ENCODE peak calls at places on chromosomes 11 and 22, in eight cellular contexts. K is mucosa of descending colon; E is SK-N-SH treated with all-trans-retinoic acid at 6 μM for 48 hours; T is CD8-positive, alpha-beta T cell; J is PC-3; A is activated CD8-positive, alpha-beta T cell treated with anti-CD3 and anti-CD28 coated beads for 36 hours; N is activated naive CD8-positive, alpha-beta T cell treated with anti-CD3 and anti-CD28 coated beads, Interleukin-2, amount 50 U/mL, for 24 hours; X is left colon. G is an unnamed sample.

GRCh38 chr22:47209077-47209514 is 446.6 kb downstream of the TBC1D22A start:
- ATAC-seq in K (peak; percentile 45), E (no peak), T (no peak), J (no peak), A (no peak), N (no peak), X (peak; percentile 21), G (no peak)

GRCh38 chr11:128399186-128399585 is 188.2 kb downstream of the ETS1 start:
- ATAC-seq in K (no peak), E (peak; percentile 59), T (no peak), J (peak; percentile 84), A (peak; percentile 71), N (peak; percentile 61), X (no peak), G (peak; percentile 67)

GRCh38 chr11:41660585-41660984 is 201.1 kb upstream of the LRRC4C start:
- ATAC-seq in K (no peak), E (no peak), T (no peak), J (no peak), A (no peak), N (no peak), X (no peak), G (no peak)

GRCh38 chr11:134741453-134742227 is 329.6 kb upstream of the B3GAT1 start:
- ATAC-seq in K (no peak), E (no peak), T (no peak), J (no peak), A (no peak), N (no peak), X (no peak), G (no peak)

GRCh38 chr11:75325713-75326438 is 25.6 kb downstream of the ARRB1 start:
- ATAC-seq in K (peak; percentile 43), E (peak; percentile 58), T (no peak), J (peak; percentile 92), A (peak; percentile 82), N (peak; percentile 87), X (no peak), G (peak; percentile 31)

GRCh38 chr11:115433376-115433775 is 70.8 kb downstream of the CADM1 start:
- ATAC-seq in K (no peak), E (no peak), T (no peak), J (no peak), A (no peak), N (no peak), X (no peak), G (no peak)

GRCh38 chr11:36069576-36070214 is 125.8 kb downstream of the LDLRAD3 start:
- ATAC-seq in K (no peak), E (no peak), T (no peak), J (no peak), A (no peak), N (no peak), X (no peak), G (no peak)

GRCh38 chr11:84763931-84764330 is 863.2 kb downstream of the DLG2 start:
- ATAC-seq in K (peak; percentile 56), E (no peak), T (no peak), J (no peak), A (no peak), N (no peak), X (peak; percentile 64), G (no peak)

GRCh38 chr11:114244995-114245394 is 51.2 kb upstream of the NNMT start:
- ATAC-seq in K (no peak), E (no peak), T (no peak), J (no peak), A (no peak), N (no peak), X (no peak), G (no peak)

GRCh38 chr11:115707180-115707905 is 203.1 kb upstream of the CADM1 start:
- ATAC-seq in K (peak; percentile 50), E (no peak), T (no peak), J (no peak), A (no peak), N (no peak), X (no peak), G (no peak)

GRCh38 chr11:43074810-43075209 is 237.0 kb upstream of the API5 start:
- ATAC-seq in K (peak; percentile 66), E (no peak), T (no peak), J (no peak), A (no peak), N (no peak), X (no peak), G (no peak)

GRCh38 chr11:75260396-75260795 is 19.8 kb downstream of the TPBGL start:
- ATAC-seq in K (no peak), E (no peak), T (no peak), J (no peak), A (no peak), N (no peak), X (peak; percentile 2), G (no peak)

GRCh38 chr11:120432056-120433018 is 79.2 kb upstream of the GRIK4 start:
- ATAC-seq in K (peak; percentile 84), E (peak; percentile 97), T (no peak), J (peak; percentile 94), A (peak; percentile 90), N (peak; percentile 98), X (peak; percentile 41), G (peak; percentile 87)

GRCh38 chr11:57761301-57762234 is at the start of gene CTNND1:
- ATAC-seq in K (peak; percentile 95), E (peak; percentile 96), T (no peak), J (peak; percentile 90), A (peak; percentile 79), N (no peak), X (peak; percentile 90), G (no peak)

GRCh38 chr11:68816917-68817419 is 24.7 kb downstream of the CPT1A start:
- ATAC-seq in K (no peak), E (no peak), T (no peak), J (no peak), A (peak; percentile 81), N (peak; percentile 41), X (no peak), G (no peak)

GRCh38 chr11:83836883-83837654 is 550.9 kb upstream of the CCDC90B start:
- ATAC-seq in K (peak; percentile 64), E (peak; percentile 99), T (no peak), J (peak; percentile 94), A (peak; percentile 61), N (peak; percentile 65), X (peak; percentile 60), G (peak; percentile 73)

GRCh38 chr22:35705141-35705540 is 12.5 kb upstream of the APOL5 start:
- ATAC-seq in K (no peak), E (peak; percentile 89), T (no peak), J (peak; percentile 93), A (no peak), N (no peak), X (no peak), G (no peak)

GRCh38 chr11:35802221-35802620 is 139.6 kb downstream of the TRIM44 start:
- ATAC-seq in K (no peak), E (no peak), T (no peak), J (no peak), A (no peak), N (no peak), X (no peak), G (no peak)

GRCh38 chr11:86869531-86869930 is 69.2 kb downstream of the PRSS23 start:
- ATAC-seq in K (no peak), E (peak; percentile 42), T (no peak), J (peak; percentile 27), A (no peak), N (no peak), X (no peak), G (no peak)

GRCh38 chr22:30945653-30946052 is 22.9 kb downstream of the MORC2 start:
- ATAC-seq in K (no peak), E (no peak), T (no peak), J (no peak), A (no peak), N (no peak), X (no peak), G (no peak)

GRCh38 chr22:49942565-49943404 is 17.8 kb upstream of the PIM3 start:
- ATAC-seq in K (no peak), E (no peak), T (no peak), J (no peak), A (peak; percentile 43), N (no peak), X (no peak), G (peak; percentile 34)

GRCh38 chr22:49892226-49892899 is 25.9 kb downstream of the ALG12 start:
- ATAC-seq in K (no peak), E (no peak), T (no peak), J (no peak), A (no peak), N (no peak), X (no peak), G (no peak)

GRCh38 chr11:118283756-118284350 is 19.8 kb upstream of the MPZL2 start:
- ATAC-seq in K (peak; percentile 4), E (no peak), T (no peak), J (no peak), A (peak; percentile 66), N (no peak), X (peak; percentile 4), G (no peak)

GRCh38 chr11:14322510-14322909 is 36.5 kb downstream of the RRAS2 start:
- ATAC-seq in K (no peak), E (no peak), T (no peak), J (no peak), A (no peak), N (no peak), X (no peak), G (no peak)

GRCh38 chr11:74020537-74020936 is 11.7 kb upstream of the UCP3 start:
- ATAC-seq in K (no peak), E (no peak), T (no peak), J (no peak), A (no peak), N (no peak), X (no peak), G (peak; percentile 81)

GRCh38 chr11:15493066-15493465 is 378.3 kb downstream of the INSC start:
- ATAC-seq in K (peak; percentile 31), E (no peak), T (no peak), J (no peak), A (no peak), N (no peak), X (peak; percentile 28), G (no peak)

GRCh38 chr11:13047884-13048283 is 38.8 kb downstream of the RASSF10 start:
- ATAC-seq in K (no peak), E (no peak), T (no peak), J (no peak), A (no peak), N (no peak), X (no peak), G (no peak)

G was measured in stimulated activated memory B cell treated with anti-CD40 and anti-IgM and Interleukin-4, amounts not matched to agents 10 μg/mL and 1 μg/mL and 100 μg/mL, for 72 hours.